ENCODE peak calls at places on chromosomes 11 and 22, in six cellular contexts. W is IMR-90, O is fibroblast of lung, D is mammary epithelial cell, Y is endothelial cell of umbilical vein, G is neural progenitor cell. X is an unnamed sample.

GRCh38 chr22:24188705-24189248 is 7.5 kb downstream of the SUSD2 start:
- DNase-seq in W (no peak), O (no peak), D (peak), Y (no peak), G (no peak), X (no peak)

GRCh38 chr11:95697614-95698408 is 91.8 kb downstream of the FAM76B start:
- DNase-seq in W (no peak), O (no peak), D (no peak), Y (no peak), G (no peak), X (no peak)

GRCh38 chr22:42942351-42942750 is 72.6 kb downstream of the PACSIN2 start:
- DNase-seq in W (no peak), O (no peak), D (no peak), Y (no peak), G (no peak), X (no peak)

GRCh38 chr22:39409630-39410029 is 10.1 kb downstream of the TAB1 start:
- DNase-seq in W (no peak), O (no peak), D (no peak), Y (no peak), G (no peak), X (no peak)

GRCh38 chr22:22903355-22903777 is 15.8 kb downstream of the IGLL5 start:
- DNase-seq in W (no peak), O (no peak), D (no peak), Y (no peak), G (no peak), X (no peak)

GRCh38 chr11:126090452-126090851 is 27.8 kb upstream of the CDON start:
- DNase-seq in W (no peak), O (no peak), D (no peak), Y (no peak), G (no peak), X (no peak)

GRCh38 chr11:28505216-28505615 is 397.0 kb downstream of the METTL15 start:
- DNase-seq in W (no peak), O (no peak), D (no peak), Y (no peak), G (no peak), X (no peak)

GRCh38 chr11:7826316-7826715 is 29.6 kb upstream of the OR5P2 start:
- DNase-seq in W (no peak), O (no peak), D (no peak), Y (no peak), G (no peak), X (no peak)

GRCh38 chr11:125062931-125063428 is at the start of gene SLC37A2:
- DNase-seq in W (peak), O (peak), D (peak), Y (peak), G (peak), X (peak)
- H3K4me2 ChIP-seq in W (peak), O (peak), D (peak), Y (peak), G (peak), X (peak)

DNA sequence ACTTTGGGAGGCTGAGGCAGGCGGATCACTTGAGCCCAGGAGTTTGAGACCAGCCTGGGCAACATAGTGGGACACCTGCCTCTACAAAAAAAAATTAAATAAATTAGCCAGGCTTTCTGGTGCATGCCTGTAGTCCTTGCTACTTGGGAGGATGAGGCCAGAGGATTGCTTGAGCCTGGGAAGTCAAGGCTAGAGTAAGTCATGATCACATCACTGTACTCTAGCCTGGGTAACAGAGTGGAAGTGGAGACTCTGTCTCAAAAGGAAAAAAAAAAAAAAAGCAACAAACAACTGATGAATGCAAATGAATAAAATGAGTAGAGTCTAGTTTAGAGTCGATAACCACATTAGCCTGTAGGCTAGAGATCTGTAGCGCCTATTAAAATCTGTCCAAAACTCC is 3.9 kb upstream of the BCL2L13 start:
- DNase-seq in W (no peak), O (no peak), D (no peak), Y (no peak), G (no peak), X (no peak)
- H2AFZ ChIP-seq in W (no peak), O (no peak), D (no peak), Y (no peak), G (no peak), X (no peak)

DNA sequence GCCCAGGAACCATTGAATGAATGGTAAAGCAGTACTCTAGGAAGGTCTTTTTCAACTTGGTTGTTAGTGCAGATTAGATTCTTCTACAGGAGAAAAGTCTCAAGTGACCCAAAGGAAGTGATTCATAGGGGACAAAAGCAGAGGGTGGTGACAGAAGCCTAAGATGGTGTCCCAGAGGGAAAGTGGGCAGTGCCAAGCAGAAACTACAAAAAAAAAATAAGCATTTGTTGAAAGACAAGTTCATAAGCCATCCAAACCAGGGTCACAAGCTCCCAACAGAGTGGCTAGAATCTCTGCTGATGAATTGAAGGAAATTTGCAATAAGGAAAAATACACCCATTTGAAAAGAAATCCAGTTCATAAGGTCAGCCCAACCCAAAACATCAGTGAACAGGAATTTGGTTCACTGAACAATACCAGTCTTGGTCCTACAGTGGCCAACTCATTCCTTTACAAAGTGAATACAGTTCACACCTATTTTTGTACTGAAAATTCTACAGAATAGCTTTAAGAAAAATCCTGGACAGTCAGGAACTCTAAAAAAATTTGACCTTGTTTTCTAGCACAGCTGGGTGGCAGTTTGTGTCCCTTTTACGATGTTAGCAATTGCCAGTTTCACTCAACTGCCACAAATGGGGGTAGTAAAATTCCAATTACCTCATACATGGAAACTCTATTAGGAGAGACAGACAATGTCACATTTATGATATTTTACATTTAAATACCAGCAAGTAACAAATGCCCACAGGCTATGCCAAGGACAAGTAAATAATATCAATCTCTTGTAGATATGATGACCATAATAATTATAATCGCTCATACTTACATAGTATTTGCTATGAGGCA is 21.6 kb upstream of the NUP160 start:
- DNase-seq in W (no peak), O (peak), D (peak), Y (peak), G (no peak), X (no peak)
- H3K27ac ChIP-seq in W (no peak), O (no peak), D (no peak), Y (no peak), G (no peak), X (no peak)

GRCh38 chr11:62054081-62054480 is 69.7 kb upstream of the INCENP start:
- DNase-seq in W (no peak), O (no peak), D (no peak), Y (no peak), G (no peak), X (no peak)
- H3K4me2 ChIP-seq in W (no peak), O (no peak), D (no peak), Y (no peak), G (no peak), X (no peak)

GRCh38 chr22:28989484-28989883 is 72.1 kb downstream of the C22orf31 start:
- DNase-seq in W (no peak), O (peak), D (no peak), Y (no peak), G (no peak), X (no peak)
- H2AFZ ChIP-seq in W (no peak), O (no peak), D (peak), Y (no peak), G (no peak), X (no peak)

GRCh38 chr22:37014835-37015586 is 4.2 kb downstream of the TST start:
- DNase-seq in W (no peak), O (no peak), D (no peak), Y (no peak), G (no peak), X (no peak)
- H3K27ac ChIP-seq in W (no peak), O (no peak), D (no peak), Y (no peak), G (no peak), X (no peak)

DNA sequence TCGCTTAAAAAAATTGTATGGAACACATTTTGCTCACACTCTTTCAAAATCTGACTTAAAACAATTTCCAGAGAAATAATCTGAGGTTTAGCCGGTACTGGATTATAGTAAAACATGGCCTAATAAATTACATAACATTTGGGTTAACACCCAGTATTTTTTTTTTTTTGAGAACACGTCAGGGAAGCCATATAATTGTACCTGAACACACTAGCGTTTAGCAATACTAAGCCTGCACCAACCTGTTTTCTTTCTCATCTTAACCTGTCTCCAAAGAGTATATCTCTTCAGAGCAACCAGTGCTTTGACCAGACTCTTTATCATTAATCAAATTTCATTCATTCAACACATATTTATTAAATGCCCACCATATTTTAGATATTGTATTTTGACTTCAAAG is 2.0 kb upstream of the POGLUT3 start:
- DNase-seq in W (no peak), O (no peak), D (no peak), Y (no peak), G (no peak), X (no peak)
- H3K4me2 ChIP-seq in W (no peak), O (no peak), D (no peak), Y (no peak), G (no peak), X (no peak)

GRCh38 chr22:50059881-50060262 is 1.8 kb upstream of the TTLL8 start:
- DNase-seq in W (no peak), O (no peak), D (no peak), Y (no peak), G (no peak), X (no peak)

GRCh38 chr22:50057292-50057867 is 718 bp downstream of the TTLL8 start:
- DNase-seq in W (peak), O (no peak), D (no peak), Y (no peak), G (no peak), X (no peak)

GRCh38 chr22:50059185-50059880 is 1.2 kb upstream of the TTLL8 start:
- DNase-seq in W (peak), O (no peak), D (no peak), Y (peak), G (peak), X (peak)

GRCh38 chr22:50057868-50058311 is at the start of gene TTLL8:
- DNase-seq in W (no peak), O (no peak), D (no peak), Y (no peak), G (no peak), X (no peak)

GRCh38 chr22:50058338-50059184 is 463 bp upstream of the TTLL8 start:
- DNase-seq in W (no peak), O (no peak), D (no peak), Y (no peak), G (peak), X (no peak)
- H2AFZ ChIP-seq in W (peak), O (no peak), D (no peak), Y (no peak), G (peak), X (no peak)

GRCh38 chr11:10666976-10667892 is 26.3 kb downstream of the IRAG1 start:
- DNase-seq in W (peak), O (peak), D (no peak), Y (no peak), G (no peak), X (no peak)

GRCh38 chr11:10669258-10670033 is 24.1 kb downstream of the IRAG1 start:
- DNase-seq in W (peak), O (peak), D (no peak), Y (peak), G (no peak), X (no peak)

GRCh38 chr11:10666556-10666955 is 27.0 kb downstream of the IRAG1 start:
- DNase-seq in W (peak), O (peak), D (peak), Y (no peak), G (no peak), X (no peak)

GRCh38 chr11:10673476-10674062 is 20.0 kb downstream of the IRAG1 start:
- DNase-seq in W (peak), O (no peak), D (no peak), Y (no peak), G (no peak), X (no peak)

GRCh38 chr11:10670099-10670498 is 23.5 kb downstream of the IRAG1 start:
- DNase-seq in W (no peak), O (no peak), D (no peak), Y (no peak), G (no peak), X (no peak)
- H3K27ac ChIP-seq in W (peak), O (no peak), D (no peak), Y (no peak), G (no peak), X (no peak)

X was measured in OCI-LY7.